ENCODE peak calls at places on chromosomes 1 and 21, in seven cellular contexts. One of them, this sample, is unnamed.

GRCh38 chr21:35909456-35910178 is 150.7 kb downstream of the SETD4 start:
- DNase-seq in cardiac muscle cell: no peak
- DNase-seq in MM.1S: no peak
- DNase-seq in fibroblast of lung: peak
- DNase-seq in IMR-90: peak
- DNase-seq in lower lobe of right lung: no peak
- DNase-seq in activated CD8-positive, alpha-beta T cell treated with anti-CD3 and anti-CD28 coated beads for 36 hours: no peak
- DNase-seq in this sample: no peak

GRCh38 chr1:44044071-44044801 is 13.0 kb upstream of the SLC6A9 start:
- DNase-seq in cardiac muscle cell: no peak
- DNase-seq in MM.1S: no peak
- DNase-seq in fibroblast of lung: peak
- DNase-seq in IMR-90: no peak
- DNase-seq in lower lobe of right lung: no peak
- DNase-seq in activated CD8-positive, alpha-beta T cell treated with anti-CD3 and anti-CD28 coated beads for 36 hours: no peak
- DNase-seq in this sample: no peak

GRCh38 chr1:236089046-236089773 is 24.3 kb upstream of the NID1 start:
- DNase-seq in cardiac muscle cell: peak
- DNase-seq in MM.1S: no peak
- DNase-seq in fibroblast of lung: peak
- DNase-seq in IMR-90: peak
- DNase-seq in lower lobe of right lung: no peak
- DNase-seq in activated CD8-positive, alpha-beta T cell treated with anti-CD3 and anti-CD28 coated beads for 36 hours: no peak
- DNase-seq in this sample: no peak

GRCh38 chr1:168485048-168485447 is 58.7 kb downstream of the XCL2 start:
- DNase-seq in cardiac muscle cell: peak
- DNase-seq in MM.1S: no peak
- DNase-seq in fibroblast of lung: peak
- DNase-seq in IMR-90: peak
- DNase-seq in lower lobe of right lung: no peak
- DNase-seq in activated CD8-positive, alpha-beta T cell treated with anti-CD3 and anti-CD28 coated beads for 36 hours: no peak
- DNase-seq in this sample: no peak

GRCh38 chr1:236287757-236288619 is 6.2 kb upstream of the ERO1B start:
- DNase-seq in cardiac muscle cell: no peak
- DNase-seq in MM.1S: no peak
- DNase-seq in fibroblast of lung: no peak
- DNase-seq in IMR-90: no peak
- DNase-seq in lower lobe of right lung: no peak
- DNase-seq in activated CD8-positive, alpha-beta T cell treated with anti-CD3 and anti-CD28 coated beads for 36 hours: no peak
- DNase-seq in this sample: no peak

GRCh38 chr1:23020731-23021130 is 1.5 kb downstream of the KDM1A start:
- DNase-seq in cardiac muscle cell: no peak
- DNase-seq in MM.1S: no peak
- DNase-seq in fibroblast of lung: no peak
- DNase-seq in IMR-90: no peak
- DNase-seq in lower lobe of right lung: no peak
- DNase-seq in activated CD8-positive, alpha-beta T cell treated with anti-CD3 and anti-CD28 coated beads for 36 hours: no peak
- DNase-seq in this sample: no peak

GRCh38 chr1:107019166-107019565 is 37.3 kb upstream of the PRMT6 start:
- DNase-seq in cardiac muscle cell: no peak
- DNase-seq in MM.1S: no peak
- DNase-seq in fibroblast of lung: peak
- DNase-seq in IMR-90: peak
- DNase-seq in lower lobe of right lung: no peak
- DNase-seq in activated CD8-positive, alpha-beta T cell treated with anti-CD3 and anti-CD28 coated beads for 36 hours: no peak
- DNase-seq in this sample: no peak

GRCh38 chr1:147721711-147722110 is 38.7 kb downstream of the GJA5 start:
- DNase-seq in cardiac muscle cell: peak
- DNase-seq in MM.1S: no peak
- DNase-seq in fibroblast of lung: no peak
- DNase-seq in IMR-90: no peak
- DNase-seq in lower lobe of right lung: no peak
- DNase-seq in activated CD8-positive, alpha-beta T cell treated with anti-CD3 and anti-CD28 coated beads for 36 hours: no peak
- DNase-seq in this sample: no peak

GRCh38 chr1:7962636-7963377 is 1.3 kb downstream of the PARK7 start:
- DNase-seq in cardiac muscle cell: no peak
- DNase-seq in MM.1S: no peak
- DNase-seq in fibroblast of lung: no peak
- DNase-seq in IMR-90: peak
- DNase-seq in lower lobe of right lung: no peak
- DNase-seq in activated CD8-positive, alpha-beta T cell treated with anti-CD3 and anti-CD28 coated beads for 36 hours: no peak
- DNase-seq in this sample: no peak

GRCh38 chr1:32240140-32240951 is 6.7 kb upstream of the FAM167B start:
- DNase-seq in cardiac muscle cell: peak
- DNase-seq in MM.1S: peak
- DNase-seq in fibroblast of lung: peak
- DNase-seq in IMR-90: peak
- DNase-seq in lower lobe of right lung: peak
- DNase-seq in activated CD8-positive, alpha-beta T cell treated with anti-CD3 and anti-CD28 coated beads for 36 hours: peak
- DNase-seq in this sample: no peak

GRCh38 chr1:182725264-182725965 is 41.0 kb upstream of the RGS8 start:
- DNase-seq in cardiac muscle cell: peak
- DNase-seq in MM.1S: no peak
- DNase-seq in fibroblast of lung: peak
- DNase-seq in IMR-90: peak
- DNase-seq in lower lobe of right lung: no peak
- DNase-seq in activated CD8-positive, alpha-beta T cell treated with anti-CD3 and anti-CD28 coated beads for 36 hours: no peak
- DNase-seq in this sample: no peak

GRCh38 chr21:45309069-45309521 is 21.4 kb upstream of the POFUT2 start:
- DNase-seq in cardiac muscle cell: peak
- DNase-seq in MM.1S: peak
- DNase-seq in fibroblast of lung: peak
- DNase-seq in IMR-90: peak
- DNase-seq in lower lobe of right lung: peak
- DNase-seq in activated CD8-positive, alpha-beta T cell treated with anti-CD3 and anti-CD28 coated beads for 36 hours: peak
- DNase-seq in this sample: peak

GRCh38 chr1:57321776-57322175 is 102.1 kb downstream of the DAB1 start:
- DNase-seq in cardiac muscle cell: no peak
- DNase-seq in MM.1S: no peak
- DNase-seq in fibroblast of lung: no peak
- DNase-seq in IMR-90: no peak
- DNase-seq in lower lobe of right lung: no peak
- DNase-seq in activated CD8-positive, alpha-beta T cell treated with anti-CD3 and anti-CD28 coated beads for 36 hours: no peak
- DNase-seq in this sample: no peak

DNA sequence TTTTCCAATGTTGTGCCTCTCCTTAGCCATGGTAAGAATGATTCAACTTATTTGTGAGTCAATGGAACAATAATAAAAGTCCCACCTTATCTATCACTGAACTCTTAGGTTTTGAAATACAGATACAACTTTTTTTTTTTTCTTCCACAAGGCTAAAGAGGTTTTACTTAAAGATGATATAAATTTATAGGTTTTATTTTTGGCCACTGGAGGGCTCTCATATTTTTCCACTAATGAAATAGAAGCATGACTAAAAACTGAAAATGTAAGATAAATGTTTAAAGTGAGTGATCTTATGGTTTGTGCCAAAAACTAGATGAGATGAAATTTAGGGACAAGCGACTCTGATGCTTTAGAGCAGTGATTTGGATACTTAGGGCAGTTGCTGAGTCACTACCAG is 499.0 kb downstream of the NUF2 start:
- DNase-seq in cardiac muscle cell: peak
- DNase-seq in MM.1S: no peak
- DNase-seq in fibroblast of lung: no peak
- DNase-seq in IMR-90: no peak
- DNase-seq in lower lobe of right lung: no peak
- DNase-seq in activated CD8-positive, alpha-beta T cell treated with anti-CD3 and anti-CD28 coated beads for 36 hours: no peak
- DNase-seq in this sample: no peak
- TF ChIP-seq CTCF in cardiac muscle cell: peak
- TF ChIP-seq CTCF in MM.1S: peak
- TF ChIP-seq CTCF in fibroblast of lung: peak
- TF ChIP-seq CTCF in IMR-90: no peak
- TF ChIP-seq CTCF in lower lobe of right lung: peak
- TF ChIP-seq CTCF in activated CD8-positive, alpha-beta T cell treated with anti-CD3 and anti-CD28 coated beads for 36 hours: no peak
- TF ChIP-seq CTCF in this sample: peak

DNA sequence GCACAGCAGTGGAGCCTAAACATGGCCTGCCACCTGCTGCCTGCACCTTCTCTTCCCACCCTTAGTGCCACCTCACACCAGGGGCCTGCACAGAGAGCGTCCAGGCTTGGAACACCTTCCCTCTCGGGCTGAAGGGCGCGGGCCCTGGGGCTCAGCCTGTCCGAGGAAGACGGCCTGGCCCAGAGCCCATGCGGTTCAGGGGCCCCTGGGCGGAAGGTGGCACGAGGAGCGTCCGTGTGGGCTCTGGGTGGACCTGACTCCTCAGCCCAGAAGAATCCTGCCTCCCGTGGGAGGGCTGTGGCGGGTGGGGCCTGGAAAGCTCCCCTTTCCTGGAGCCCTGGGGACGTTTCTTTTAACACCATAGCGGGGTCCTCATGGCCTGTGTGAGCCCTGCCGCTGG is 19.4 kb downstream of the DFFB start:
- DNase-seq in cardiac muscle cell: no peak
- DNase-seq in MM.1S: no peak
- DNase-seq in fibroblast of lung: no peak
- DNase-seq in IMR-90: no peak
- DNase-seq in lower lobe of right lung: peak
- DNase-seq in activated CD8-positive, alpha-beta T cell treated with anti-CD3 and anti-CD28 coated beads for 36 hours: no peak
- DNase-seq in this sample: peak
- TF ChIP-seq CTCF in cardiac muscle cell: no peak
- TF ChIP-seq CTCF in MM.1S: no peak
- TF ChIP-seq CTCF in fibroblast of lung: no peak
- TF ChIP-seq CTCF in IMR-90: no peak
- TF ChIP-seq CTCF in lower lobe of right lung: no peak
- TF ChIP-seq CTCF in activated CD8-positive, alpha-beta T cell treated with anti-CD3 and anti-CD28 coated beads for 36 hours: no peak
- TF ChIP-seq CTCF in this sample: no peak

GRCh38 chr1:35702540-35702939 is 16.1 kb downstream of the C1orf216 start:
- DNase-seq in cardiac muscle cell: no peak
- DNase-seq in MM.1S: no peak
- DNase-seq in fibroblast of lung: no peak
- DNase-seq in IMR-90: no peak
- DNase-seq in lower lobe of right lung: no peak
- DNase-seq in activated CD8-positive, alpha-beta T cell treated with anti-CD3 and anti-CD28 coated beads for 36 hours: no peak
- DNase-seq in this sample: no peak
- TF ChIP-seq CTCF in cardiac muscle cell: no peak
- TF ChIP-seq CTCF in MM.1S: no peak
- TF ChIP-seq CTCF in fibroblast of lung: no peak
- TF ChIP-seq CTCF in IMR-90: no peak
- TF ChIP-seq CTCF in lower lobe of right lung: no peak
- TF ChIP-seq CTCF in activated CD8-positive, alpha-beta T cell treated with anti-CD3 and anti-CD28 coated beads for 36 hours: no peak
- TF ChIP-seq CTCF in this sample: no peak

GRCh38 chr1:117812868-117813511 is 116.4 kb downstream of the GDAP2 start:
- DNase-seq in cardiac muscle cell: peak
- DNase-seq in MM.1S: no peak
- DNase-seq in fibroblast of lung: peak
- DNase-seq in IMR-90: peak
- DNase-seq in lower lobe of right lung: no peak
- DNase-seq in activated CD8-positive, alpha-beta T cell treated with anti-CD3 and anti-CD28 coated beads for 36 hours: no peak
- DNase-seq in this sample: no peak

GRCh38 chr1:117810553-117810952 is 118.9 kb downstream of the GDAP2 start:
- DNase-seq in cardiac muscle cell: no peak
- DNase-seq in MM.1S: peak
- DNase-seq in fibroblast of lung: no peak
- DNase-seq in IMR-90: no peak
- DNase-seq in lower lobe of right lung: no peak
- DNase-seq in activated CD8-positive, alpha-beta T cell treated with anti-CD3 and anti-CD28 coated beads for 36 hours: no peak
- DNase-seq in this sample: no peak

GRCh38 chr1:117815105-117815812 is 114.2 kb downstream of the GDAP2 start:
- DNase-seq in cardiac muscle cell: peak
- DNase-seq in MM.1S: no peak
- DNase-seq in fibroblast of lung: peak
- DNase-seq in IMR-90: peak
- DNase-seq in lower lobe of right lung: no peak
- DNase-seq in activated CD8-positive, alpha-beta T cell treated with anti-CD3 and anti-CD28 coated beads for 36 hours: no peak
- DNase-seq in this sample: no peak

DNA sequence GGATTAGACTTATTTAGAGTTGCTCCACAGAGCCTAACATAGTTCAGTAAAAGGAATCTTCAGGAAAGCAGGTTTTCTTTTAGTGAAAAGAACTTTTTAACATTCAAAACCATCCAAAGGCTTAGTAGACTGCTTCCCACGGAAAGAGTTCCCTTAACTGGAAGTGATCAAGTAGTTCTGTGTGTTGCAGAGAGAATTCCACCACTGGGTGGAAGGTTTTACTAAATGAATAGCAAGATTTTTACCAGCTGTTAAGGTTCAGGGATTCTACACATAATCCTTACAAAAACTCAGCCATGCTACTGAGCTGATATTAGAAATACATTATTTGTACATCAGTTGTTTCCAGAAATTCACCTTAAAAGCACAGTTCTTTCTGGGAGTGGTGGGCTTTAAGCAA is 119.7 kb downstream of the GDAP2 start:
- DNase-seq in cardiac muscle cell: no peak
- DNase-seq in MM.1S: no peak
- DNase-seq in fibroblast of lung: no peak
- DNase-seq in IMR-90: peak
- DNase-seq in lower lobe of right lung: no peak
- DNase-seq in activated CD8-positive, alpha-beta T cell treated with anti-CD3 and anti-CD28 coated beads for 36 hours: no peak
- DNase-seq in this sample: no peak
- TF ChIP-seq CTCF in cardiac muscle cell: no peak
- TF ChIP-seq CTCF in MM.1S: no peak
- TF ChIP-seq CTCF in fibroblast of lung: peak
- TF ChIP-seq CTCF in IMR-90: no peak
- TF ChIP-seq CTCF in lower lobe of right lung: no peak
- TF ChIP-seq CTCF in activated CD8-positive, alpha-beta T cell treated with anti-CD3 and anti-CD28 coated beads for 36 hours: no peak
- TF ChIP-seq CTCF in this sample: peak

GRCh38 chr1:201095581-201096531 is 16.4 kb downstream of the CACNA1S start:
- DNase-seq in cardiac muscle cell: no peak
- DNase-seq in MM.1S: no peak
- DNase-seq in fibroblast of lung: peak
- DNase-seq in IMR-90: no peak
- DNase-seq in lower lobe of right lung: no peak
- DNase-seq in activated CD8-positive, alpha-beta T cell treated with anti-CD3 and anti-CD28 coated beads for 36 hours: no peak
- DNase-seq in this sample: no peak
- TF ChIP-seq CTCF in cardiac muscle cell: no peak
- TF ChIP-seq CTCF in MM.1S: no peak
- TF ChIP-seq CTCF in fibroblast of lung: no peak
- TF ChIP-seq CTCF in IMR-90: no peak
- TF ChIP-seq CTCF in lower lobe of right lung: no peak
- TF ChIP-seq CTCF in activated CD8-positive, alpha-beta T cell treated with anti-CD3 and anti-CD28 coated beads for 36 hours: no peak
- TF ChIP-seq CTCF in this sample: no peak

GRCh38 chr1:156359973-156360372 is 9.0 kb upstream of the RHBG start:
- DNase-seq in cardiac muscle cell: peak
- DNase-seq in MM.1S: no peak
- DNase-seq in fibroblast of lung: peak
- DNase-seq in IMR-90: peak
- DNase-seq in lower lobe of right lung: no peak
- DNase-seq in activated CD8-positive, alpha-beta T cell treated with anti-CD3 and anti-CD28 coated beads for 36 hours: no peak
- DNase-seq in this sample: no peak
- TF ChIP-seq CTCF in cardiac muscle cell: peak
- TF ChIP-seq CTCF in MM.1S: no peak
- TF ChIP-seq CTCF in fibroblast of lung: peak
- TF ChIP-seq CTCF in IMR-90: peak
- TF ChIP-seq CTCF in lower lobe of right lung: no peak
- TF ChIP-seq CTCF in activated CD8-positive, alpha-beta T cell treated with anti-CD3 and anti-CD28 coated beads for 36 hours: no peak
- TF ChIP-seq CTCF in this sample: peak